ENCODE peak calls at places on chromosomes 13 and 19, in nine cellular contexts. One of them, this sample, is unnamed.

GRCh38 chr13:41467546-41467945 is 10.2 kb downstream of the RGCC start:
- DNase-seq in GM19239: no peak
- DNase-seq in AG08395: no peak
- DNase-seq in WTC11: no peak
- DNase-seq in stimulated activated naive CD8-positive, alpha-beta T cell treated with anti-CD3 and anti-CD28 coated beads, Interleukin-15, amount 100 ng/mL, for 72 hours: no peak
- DNase-seq in Caco-2: no peak
- DNase-seq in retinal pigment epithelial cell: no peak
- DNase-seq in HEK293T: no peak
- DNase-seq in activated CD8-positive, alpha-beta memory T cell treated with anti-CD3 and anti-CD28 coated beads, Interleukin-2, amount 50 U/mL, for 4 hours: no peak
- DNase-seq in this sample: no peak

GRCh38 chr19:34350161-34350561 is 14.8 kb upstream of the GPI start:
- DNase-seq in stimulated activated naive CD8-positive, alpha-beta T cell treated with anti-CD3 and anti-CD28 coated beads, Interleukin-15, amount 100 ng/mL, for 72 hours: peak; percentile 69
- DNase-seq in activated CD8-positive, alpha-beta memory T cell treated with anti-CD3 and anti-CD28 coated beads, Interleukin-2, amount 50 U/mL, for 4 hours: peak; percentile 46
- DNase-seq in Caco-2: no peak
- DNase-seq in GM19239: no peak
- DNase-seq in retinal pigment epithelial cell: no peak
- DNase-seq in HEK293T: no peak
- DNase-seq in AG08395: peak; percentile 9
- DNase-seq in WTC11: no peak
- DNase-seq in this sample: no peak

GRCh38 chr13:41587490-41587889 is 130.1 kb downstream of the RGCC start:
- DNase-seq in Caco-2: no peak
- DNase-seq in GM19239: no peak
- DNase-seq in AG08395: no peak
- DNase-seq in stimulated activated naive CD8-positive, alpha-beta T cell treated with anti-CD3 and anti-CD28 coated beads, Interleukin-15, amount 100 ng/mL, for 72 hours: no peak
- DNase-seq in HEK293T: peak; percentile 12
- DNase-seq in WTC11: peak; percentile 38
- DNase-seq in activated CD8-positive, alpha-beta memory T cell treated with anti-CD3 and anti-CD28 coated beads, Interleukin-2, amount 50 U/mL, for 4 hours: peak; percentile 50
- DNase-seq in retinal pigment epithelial cell: no peak
- DNase-seq in this sample: no peak

GRCh38 chr19:39263912-39264305 is 4.3 kb upstream of the IFNL2 start:
- DNase-seq in Caco-2: no peak
- DNase-seq in activated CD8-positive, alpha-beta memory T cell treated with anti-CD3 and anti-CD28 coated beads, Interleukin-2, amount 50 U/mL, for 4 hours: no peak
- DNase-seq in GM19239: no peak
- DNase-seq in retinal pigment epithelial cell: no peak
- DNase-seq in HEK293T: no peak
- DNase-seq in AG08395: no peak
- DNase-seq in stimulated activated naive CD8-positive, alpha-beta T cell treated with anti-CD3 and anti-CD28 coated beads, Interleukin-15, amount 100 ng/mL, for 72 hours: no peak
- DNase-seq in WTC11: peak; percentile 53
- DNase-seq in this sample: no peak

GRCh38 chr19:13961826-13962737 is 9.8 kb downstream of the DCAF15 start:
- DNase-seq in WTC11: peak; percentile 62
- DNase-seq in GM19239: no peak
- DNase-seq in retinal pigment epithelial cell: no peak
- DNase-seq in stimulated activated naive CD8-positive, alpha-beta T cell treated with anti-CD3 and anti-CD28 coated beads, Interleukin-15, amount 100 ng/mL, for 72 hours: no peak
- DNase-seq in activated CD8-positive, alpha-beta memory T cell treated with anti-CD3 and anti-CD28 coated beads, Interleukin-2, amount 50 U/mL, for 4 hours: no peak
- DNase-seq in AG08395: no peak
- DNase-seq in Caco-2: no peak
- DNase-seq in HEK293T: no peak
- DNase-seq in this sample: no peak

GRCh38 chr19:7272856-7273578 is 21.2 kb downstream of the INSR start:
- DNase-seq in stimulated activated naive CD8-positive, alpha-beta T cell treated with anti-CD3 and anti-CD28 coated beads, Interleukin-15, amount 100 ng/mL, for 72 hours: no peak
- DNase-seq in retinal pigment epithelial cell: no peak
- DNase-seq in GM19239: peak; percentile 32
- DNase-seq in WTC11: no peak
- DNase-seq in HEK293T: no peak
- DNase-seq in Caco-2: no peak
- DNase-seq in activated CD8-positive, alpha-beta memory T cell treated with anti-CD3 and anti-CD28 coated beads, Interleukin-2, amount 50 U/mL, for 4 hours: no peak
- DNase-seq in AG08395: no peak
- DNase-seq in this sample: no peak

GRCh38 chr13:43744630-43745029 is 42.1 kb downstream of the ENOX1 start:
- DNase-seq in GM19239: no peak
- DNase-seq in HEK293T: no peak
- DNase-seq in WTC11: no peak
- DNase-seq in stimulated activated naive CD8-positive, alpha-beta T cell treated with anti-CD3 and anti-CD28 coated beads, Interleukin-15, amount 100 ng/mL, for 72 hours: no peak
- DNase-seq in activated CD8-positive, alpha-beta memory T cell treated with anti-CD3 and anti-CD28 coated beads, Interleukin-2, amount 50 U/mL, for 4 hours: no peak
- DNase-seq in AG08395: no peak
- DNase-seq in Caco-2: no peak
- DNase-seq in retinal pigment epithelial cell: no peak
- DNase-seq in this sample: no peak

GRCh38 chr19:5953680-5954213 is 24.2 kb downstream of the RANBP3 start:
- DNase-seq in AG08395: peak; percentile 64
- DNase-seq in WTC11: no peak
- DNase-seq in activated CD8-positive, alpha-beta memory T cell treated with anti-CD3 and anti-CD28 coated beads, Interleukin-2, amount 50 U/mL, for 4 hours: peak; percentile 38
- DNase-seq in stimulated activated naive CD8-positive, alpha-beta T cell treated with anti-CD3 and anti-CD28 coated beads, Interleukin-15, amount 100 ng/mL, for 72 hours: peak; percentile 49
- DNase-seq in HEK293T: no peak
- DNase-seq in GM19239: no peak
- DNase-seq in retinal pigment epithelial cell: no peak
- DNase-seq in Caco-2: no peak
- DNase-seq in this sample: no peak

GRCh38 chr19:52710538-52710937 is 24.3 kb downstream of the ZNF611 start:
- DNase-seq in retinal pigment epithelial cell: no peak
- DNase-seq in GM19239: no peak
- DNase-seq in Caco-2: no peak
- DNase-seq in AG08395: no peak
- DNase-seq in HEK293T: no peak
- DNase-seq in WTC11: no peak
- DNase-seq in activated CD8-positive, alpha-beta memory T cell treated with anti-CD3 and anti-CD28 coated beads, Interleukin-2, amount 50 U/mL, for 4 hours: no peak
- DNase-seq in stimulated activated naive CD8-positive, alpha-beta T cell treated with anti-CD3 and anti-CD28 coated beads, Interleukin-15, amount 100 ng/mL, for 72 hours: no peak
- DNase-seq in this sample: no peak

GRCh38 chr13:39259371-39259770 is 221.1 kb downstream of the NHLRC3 start:
- DNase-seq in WTC11: no peak
- DNase-seq in HEK293T: no peak
- DNase-seq in AG08395: no peak
- DNase-seq in activated CD8-positive, alpha-beta memory T cell treated with anti-CD3 and anti-CD28 coated beads, Interleukin-2, amount 50 U/mL, for 4 hours: no peak
- DNase-seq in stimulated activated naive CD8-positive, alpha-beta T cell treated with anti-CD3 and anti-CD28 coated beads, Interleukin-15, amount 100 ng/mL, for 72 hours: peak; percentile 35
- DNase-seq in GM19239: no peak
- DNase-seq in retinal pigment epithelial cell: no peak
- DNase-seq in Caco-2: no peak
- DNase-seq in this sample: no peak

GRCh38 chr13:85974604-85975366 is 175.6 kb upstream of the SLITRK6 start:
- DNase-seq in WTC11: no peak
- DNase-seq in AG08395: no peak
- DNase-seq in Caco-2: no peak
- DNase-seq in activated CD8-positive, alpha-beta memory T cell treated with anti-CD3 and anti-CD28 coated beads, Interleukin-2, amount 50 U/mL, for 4 hours: no peak
- DNase-seq in HEK293T: no peak
- DNase-seq in stimulated activated naive CD8-positive, alpha-beta T cell treated with anti-CD3 and anti-CD28 coated beads, Interleukin-15, amount 100 ng/mL, for 72 hours: no peak
- DNase-seq in GM19239: no peak
- DNase-seq in retinal pigment epithelial cell: no peak
- DNase-seq in this sample: no peak

GRCh38 chr13:51894239-51894638 is 32.5 kb downstream of the CCDC70 start:
- DNase-seq in retinal pigment epithelial cell: no peak
- DNase-seq in stimulated activated naive CD8-positive, alpha-beta T cell treated with anti-CD3 and anti-CD28 coated beads, Interleukin-15, amount 100 ng/mL, for 72 hours: no peak
- DNase-seq in AG08395: no peak
- DNase-seq in WTC11: no peak
- DNase-seq in HEK293T: no peak
- DNase-seq in GM19239: no peak
- DNase-seq in activated CD8-positive, alpha-beta memory T cell treated with anti-CD3 and anti-CD28 coated beads, Interleukin-2, amount 50 U/mL, for 4 hours: no peak
- DNase-seq in Caco-2: no peak
- DNase-seq in this sample: no peak

GRCh38 chr13:49436890-49437289 is 7.0 kb downstream of the CAB39L start:
- DNase-seq in Caco-2: no peak
- DNase-seq in stimulated activated naive CD8-positive, alpha-beta T cell treated with anti-CD3 and anti-CD28 coated beads, Interleukin-15, amount 100 ng/mL, for 72 hours: no peak
- DNase-seq in retinal pigment epithelial cell: no peak
- DNase-seq in HEK293T: no peak
- DNase-seq in WTC11: no peak
- DNase-seq in activated CD8-positive, alpha-beta memory T cell treated with anti-CD3 and anti-CD28 coated beads, Interleukin-2, amount 50 U/mL, for 4 hours: no peak
- DNase-seq in AG08395: peak; percentile 45
- DNase-seq in GM19239: no peak
- DNase-seq in this sample: no peak

GRCh38 chr19:38506723-38507550 is 73.4 kb downstream of the RYR1 start:
- DNase-seq in AG08395: peak; percentile 86
- DNase-seq in GM19239: peak; percentile 60
- DNase-seq in HEK293T: peak; percentile 100
- DNase-seq in retinal pigment epithelial cell: peak; percentile 9
- DNase-seq in activated CD8-positive, alpha-beta memory T cell treated with anti-CD3 and anti-CD28 coated beads, Interleukin-2, amount 50 U/mL, for 4 hours: no peak
- DNase-seq in stimulated activated naive CD8-positive, alpha-beta T cell treated with anti-CD3 and anti-CD28 coated beads, Interleukin-15, amount 100 ng/mL, for 72 hours: peak; percentile 93
- DNase-seq in Caco-2: peak; percentile 93
- DNase-seq in WTC11: peak; percentile 100
- DNase-seq in this sample: peak; percentile 46

GRCh38 chr13:106373989-106374572 is 161.4 kb downstream of the EFNB2 start:
- DNase-seq in stimulated activated naive CD8-positive, alpha-beta T cell treated with anti-CD3 and anti-CD28 coated beads, Interleukin-15, amount 100 ng/mL, for 72 hours: peak; percentile 71
- DNase-seq in HEK293T: no peak
- DNase-seq in WTC11: no peak
- DNase-seq in activated CD8-positive, alpha-beta memory T cell treated with anti-CD3 and anti-CD28 coated beads, Interleukin-2, amount 50 U/mL, for 4 hours: no peak
- DNase-seq in GM19239: no peak
- DNase-seq in Caco-2: no peak
- DNase-seq in AG08395: no peak
- DNase-seq in retinal pigment epithelial cell: peak; percentile 58
- DNase-seq in this sample: no peak

GRCh38 chr19:31717316-31717715 is 368.1 kb upstream of the TSHZ3 start:
- DNase-seq in stimulated activated naive CD8-positive, alpha-beta T cell treated with anti-CD3 and anti-CD28 coated beads, Interleukin-15, amount 100 ng/mL, for 72 hours: no peak
- DNase-seq in Caco-2: no peak
- DNase-seq in HEK293T: no peak
- DNase-seq in AG08395: no peak
- DNase-seq in activated CD8-positive, alpha-beta memory T cell treated with anti-CD3 and anti-CD28 coated beads, Interleukin-2, amount 50 U/mL, for 4 hours: no peak
- DNase-seq in retinal pigment epithelial cell: no peak
- DNase-seq in WTC11: no peak
- DNase-seq in GM19239: no peak
- DNase-seq in this sample: no peak

GRCh38 chr19:3285647-3286176 is 61.3 kb downstream of the CELF5 start:
- DNase-seq in Caco-2: peak; percentile 65
- DNase-seq in retinal pigment epithelial cell: no peak
- DNase-seq in stimulated activated naive CD8-positive, alpha-beta T cell treated with anti-CD3 and anti-CD28 coated beads, Interleukin-15, amount 100 ng/mL, for 72 hours: peak; percentile 43
- DNase-seq in GM19239: no peak
- DNase-seq in activated CD8-positive, alpha-beta memory T cell treated with anti-CD3 and anti-CD28 coated beads, Interleukin-2, amount 50 U/mL, for 4 hours: no peak
- DNase-seq in AG08395: peak; percentile 52
- DNase-seq in WTC11: no peak
- DNase-seq in HEK293T: no peak
- DNase-seq in this sample: no peak

GRCh38 chr13:32734511-32734910 is 148.3 kb downstream of the PDS5B start:
- DNase-seq in activated CD8-positive, alpha-beta memory T cell treated with anti-CD3 and anti-CD28 coated beads, Interleukin-2, amount 50 U/mL, for 4 hours: no peak
- DNase-seq in WTC11: no peak
- DNase-seq in HEK293T: peak; percentile 5
- DNase-seq in Caco-2: no peak
- DNase-seq in AG08395: peak; percentile 6
- DNase-seq in retinal pigment epithelial cell: no peak
- DNase-seq in GM19239: no peak
- DNase-seq in stimulated activated naive CD8-positive, alpha-beta T cell treated with anti-CD3 and anti-CD28 coated beads, Interleukin-15, amount 100 ng/mL, for 72 hours: no peak
- DNase-seq in this sample: no peak

GRCh38 chr13:49418206-49418605 is 25.7 kb downstream of the CAB39L start:
- DNase-seq in AG08395: no peak
- DNase-seq in WTC11: no peak
- DNase-seq in stimulated activated naive CD8-positive, alpha-beta T cell treated with anti-CD3 and anti-CD28 coated beads, Interleukin-15, amount 100 ng/mL, for 72 hours: no peak
- DNase-seq in GM19239: no peak
- DNase-seq in retinal pigment epithelial cell: no peak
- DNase-seq in activated CD8-positive, alpha-beta memory T cell treated with anti-CD3 and anti-CD28 coated beads, Interleukin-2, amount 50 U/mL, for 4 hours: no peak
- DNase-seq in Caco-2: no peak
- DNase-seq in HEK293T: no peak
- DNase-seq in this sample: no peak

GRCh38 chr19:33410915-33411401 is 37.4 kb downstream of the CEBPG start:
- DNase-seq in Caco-2: no peak
- DNase-seq in retinal pigment epithelial cell: no peak
- DNase-seq in AG08395: no peak
- DNase-seq in stimulated activated naive CD8-positive, alpha-beta T cell treated with anti-CD3 and anti-CD28 coated beads, Interleukin-15, amount 100 ng/mL, for 72 hours: no peak
- DNase-seq in HEK293T: no peak
- DNase-seq in activated CD8-positive, alpha-beta memory T cell treated with anti-CD3 and anti-CD28 coated beads, Interleukin-2, amount 50 U/mL, for 4 hours: no peak
- DNase-seq in GM19239: no peak
- DNase-seq in WTC11: no peak
- DNase-seq in this sample: no peak

GRCh38 chr19:42455621-42456081 is 12.9 kb upstream of the CXCL17 start:
- DNase-seq in WTC11: no peak
- DNase-seq in activated CD8-positive, alpha-beta memory T cell treated with anti-CD3 and anti-CD28 coated beads, Interleukin-2, amount 50 U/mL, for 4 hours: no peak
- DNase-seq in GM19239: no peak
- DNase-seq in HEK293T: no peak
- DNase-seq in AG08395: no peak
- DNase-seq in stimulated activated naive CD8-positive, alpha-beta T cell treated with anti-CD3 and anti-CD28 coated beads, Interleukin-15, amount 100 ng/mL, for 72 hours: no peak
- DNase-seq in Caco-2: peak; percentile 89
- DNase-seq in retinal pigment epithelial cell: no peak
- DNase-seq in this sample: no peak

GRCh38 chr19:17720487-17720839 is 1.2 kb downstream of the MAP1S start:
- DNase-seq in AG08395: no peak
- DNase-seq in stimulated activated naive CD8-positive, alpha-beta T cell treated with anti-CD3 and anti-CD28 coated beads, Interleukin-15, amount 100 ng/mL, for 72 hours: no peak
- DNase-seq in WTC11: no peak
- DNase-seq in Caco-2: no peak
- DNase-seq in activated CD8-positive, alpha-beta memory T cell treated with anti-CD3 and anti-CD28 coated beads, Interleukin-2, amount 50 U/mL, for 4 hours: no peak
- DNase-seq in retinal pigment epithelial cell: no peak
- DNase-seq in HEK293T: no peak
- DNase-seq in GM19239: no peak
- DNase-seq in this sample: no peak

GRCh38 chr13:57725480-57725879 is 93.9 kb downstream of the PCDH17 start:
- DNase-seq in retinal pigment epithelial cell: no peak
- DNase-seq in AG08395: no peak
- DNase-seq in GM19239: no peak
- DNase-seq in HEK293T: no peak
- DNase-seq in Caco-2: no peak
- DNase-seq in WTC11: no peak
- DNase-seq in activated CD8-positive, alpha-beta memory T cell treated with anti-CD3 and anti-CD28 coated beads, Interleukin-2, amount 50 U/mL, for 4 hours: no peak
- DNase-seq in stimulated activated naive CD8-positive, alpha-beta T cell treated with anti-CD3 and anti-CD28 coated beads, Interleukin-15, amount 100 ng/mL, for 72 hours: no peak
- DNase-seq in this sample: no peak

GRCh38 chr19:41706741-41707501 is 1.5 kb upstream of the CEACAM5 start:
- DNase-seq in GM19239: peak; percentile 80
- DNase-seq in AG08395: peak; percentile 37
- DNase-seq in HEK293T: peak; percentile 88
- DNase-seq in retinal pigment epithelial cell: no peak
- DNase-seq in stimulated activated naive CD8-positive, alpha-beta T cell treated with anti-CD3 and anti-CD28 coated beads, Interleukin-15, amount 100 ng/mL, for 72 hours: peak; percentile 75
- DNase-seq in WTC11: peak; percentile 88
- DNase-seq in activated CD8-positive, alpha-beta memory T cell treated with anti-CD3 and anti-CD28 coated beads, Interleukin-2, amount 50 U/mL, for 4 hours: peak; percentile 67
- DNase-seq in Caco-2: peak; percentile 84
- DNase-seq in this sample: no peak

GRCh38 chr19:47268028-47268427 is 6.7 kb upstream of the INAFM1 start:
- DNase-seq in Caco-2: no peak
- DNase-seq in HEK293T: no peak
- DNase-seq in GM19239: no peak
- DNase-seq in retinal pigment epithelial cell: no peak
- DNase-seq in WTC11: no peak
- DNase-seq in activated CD8-positive, alpha-beta memory T cell treated with anti-CD3 and anti-CD28 coated beads, Interleukin-2, amount 50 U/mL, for 4 hours: no peak
- DNase-seq in stimulated activated naive CD8-positive, alpha-beta T cell treated with anti-CD3 and anti-CD28 coated beads, Interleukin-15, amount 100 ng/mL, for 72 hours: no peak
- DNase-seq in AG08395: no peak
- DNase-seq in this sample: no peak

GRCh38 chr19:35125746-35126623 is 8.9 kb downstream of the LGI4 start:
- DNase-seq in AG08395: no peak
- DNase-seq in Caco-2: no peak
- DNase-seq in GM19239: no peak
- DNase-seq in activated CD8-positive, alpha-beta memory T cell treated with anti-CD3 and anti-CD28 coated beads, Interleukin-2, amount 50 U/mL, for 4 hours: no peak
- DNase-seq in HEK293T: no peak
- DNase-seq in stimulated activated naive CD8-positive, alpha-beta T cell treated with anti-CD3 and anti-CD28 coated beads, Interleukin-15, amount 100 ng/mL, for 72 hours: no peak
- DNase-seq in retinal pigment epithelial cell: no peak
- DNase-seq in WTC11: no peak
- DNase-seq in this sample: no peak

GRCh38 chr19:49613374-49613773 is 22.4 kb downstream of the PRR12 start:
- DNase-seq in AG08395: peak; percentile 26
- DNase-seq in WTC11: no peak
- DNase-seq in stimulated activated naive CD8-positive, alpha-beta T cell treated with anti-CD3 and anti-CD28 coated beads, Interleukin-15, amount 100 ng/mL, for 72 hours: no peak
- DNase-seq in activated CD8-positive, alpha-beta memory T cell treated with anti-CD3 and anti-CD28 coated beads, Interleukin-2, amount 50 U/mL, for 4 hours: no peak
- DNase-seq in GM19239: no peak
- DNase-seq in Caco-2: no peak
- DNase-seq in retinal pigment epithelial cell: no peak
- DNase-seq in HEK293T: no peak
- DNase-seq in this sample: peak; percentile 78

GRCh38 chr19:18412610-18413239 is 6.5 kb upstream of the SSBP4 start:
- DNase-seq in WTC11: no peak
- DNase-seq in Caco-2: no peak
- DNase-seq in AG08395: no peak
- DNase-seq in activated CD8-positive, alpha-beta memory T cell treated with anti-CD3 and anti-CD28 coated beads, Interleukin-2, amount 50 U/mL, for 4 hours: no peak
- DNase-seq in GM19239: no peak
- DNase-seq in stimulated activated naive CD8-positive, alpha-beta T cell treated with anti-CD3 and anti-CD28 coated beads, Interleukin-15, amount 100 ng/mL, for 72 hours: peak; percentile 13
- DNase-seq in retinal pigment epithelial cell: no peak
- DNase-seq in HEK293T: no peak
- DNase-seq in this sample: no peak

GRCh38 chr19:1673645-1674292 is 21.4 kb upstream of the TCF3 start:
- DNase-seq in WTC11: no peak
- DNase-seq in Caco-2: no peak
- DNase-seq in retinal pigment epithelial cell: no peak
- DNase-seq in HEK293T: no peak
- DNase-seq in activated CD8-positive, alpha-beta memory T cell treated with anti-CD3 and anti-CD28 coated beads, Interleukin-2, amount 50 U/mL, for 4 hours: no peak
- DNase-seq in stimulated activated naive CD8-positive, alpha-beta T cell treated with anti-CD3 and anti-CD28 coated beads, Interleukin-15, amount 100 ng/mL, for 72 hours: no peak
- DNase-seq in GM19239: no peak
- DNase-seq in AG08395: no peak
- DNase-seq in this sample: no peak

GRCh38 chr19:55385749-55386514 is at the start of gene RPL28:
- DNase-seq in activated CD8-positive, alpha-beta memory T cell treated with anti-CD3 and anti-CD28 coated beads, Interleukin-2, amount 50 U/mL, for 4 hours: peak; percentile 97
- DNase-seq in GM19239: peak; percentile 94
- DNase-seq in HEK293T: peak; percentile 96
- DNase-seq in stimulated activated naive CD8-positive, alpha-beta T cell treated with anti-CD3 and anti-CD28 coated beads, Interleukin-15, amount 100 ng/mL, for 72 hours: peak; percentile 99
- DNase-seq in Caco-2: peak; percentile 98
- DNase-seq in WTC11: peak; percentile 98
- DNase-seq in retinal pigment epithelial cell: peak; percentile 91
- DNase-seq in AG08395: peak; percentile 98
- DNase-seq in this sample: peak; percentile 92

This sample was measured in LNCaP clone FGC.